ENCODE peak calls at places on chromosomes 16 and 17, in five cellular contexts. R is stomach, E is ascending aorta, D is spleen, B is uterus. M is an unnamed sample. For H3K36me3, the result is how much of the 10 kb centered on the place peaks cover.

GRCh38 chr17:77184474-77184873 is 43.7 kb downstream of the SEC14L1 start:
- DNase-seq in R (no peak), E (no peak), D (no peak), B (no peak), M (no peak)

GRCh38 chr17:80008383-80008840 is 27.3 kb downstream of the TBC1D16 start:
- DNase-seq in R (peak), E (no peak), D (peak), B (peak), M (peak)

GRCh38 chr17:2703606-2704005 is 8.0 kb downstream of the CLUH start:
- DNase-seq in R (no peak), E (no peak), D (no peak), B (no peak), M (no peak)

GRCh38 chr17:80599546-80600305 is 55.1 kb downstream of the RPTOR start:
- DNase-seq in R (no peak), E (no peak), D (no peak), B (no peak), M (no peak)

GRCh38 chr17:77592503-77592902 is 366.0 kb upstream of the TNRC6C start:
- DNase-seq in R (no peak), E (no peak), D (no peak), B (no peak), M (no peak)

GRCh38 chr17:34626141-34626681 is 46.8 kb downstream of the TMEM132E start:
- DNase-seq in R (no peak), E (no peak), D (no peak), B (no peak), M (no peak)

GRCh38 chr16:17412221-17412620 is 58.5 kb downstream of the XYLT1 start:
- DNase-seq in R (no peak), E (no peak), D (no peak), B (no peak), M (no peak)

GRCh38 chr16:87844374-87844733 is 25.0 kb downstream of the SLC7A5 start:
- DNase-seq in R (no peak), E (no peak), D (no peak), B (no peak), M (peak)

GRCh38 chr17:50151041-50151936 is 812 bp upstream of the PPP1R9B start:
- DNase-seq in R (peak), E (peak), D (peak), B (peak), M (peak)

GRCh38 chr17:78498848-78499247 is 78.3 kb downstream of the DNAH17 start:
- DNase-seq in R (no peak), E (no peak), D (no peak), B (no peak), M (no peak)

GRCh38 chr16:66324785-66325184 is 41.7 kb upstream of the CDH5 start:
- DNase-seq in R (no peak), E (no peak), D (no peak), B (no peak), M (no peak)

GRCh38 chr16:3740186-3740585 is 22.9 kb upstream of the TRAP1 start:
- DNase-seq in R (no peak), E (no peak), D (peak), B (no peak), M (no peak)

GRCh38 chr17:1967092-1967662 is 58.0 kb downstream of the RTN4RL1 start:
- DNase-seq in R (peak), E (no peak), D (no peak), B (no peak), M (no peak)

GRCh38 chr17:78375401-78376079 is 2.9 kb upstream of the PGS1 start:
- DNase-seq in R (no peak), E (peak), D (peak), B (no peak), M (peak)

GRCh38 chr16:22694887-22695382 is 119.0 kb upstream of the HS3ST2 start:
- DNase-seq in R (no peak), E (no peak), D (no peak), B (peak), M (peak)

GRCh38 chr17:75693500-75694481 is 26.7 kb downstream of the SAP30BP start:
- DNase-seq in R (no peak), E (peak), D (peak), B (peak), M (peak)

GRCh38 chr16:47323241-47323640 is 137.6 kb downstream of the ITFG1 start:
- DNase-seq in R (no peak), E (no peak), D (no peak), B (no peak), M (no peak)

GRCh38 chr17:44502598-44503079 is 567 bp downstream of the GPATCH8 start:
- DNase-seq in R (peak), E (no peak), D (peak), B (no peak), M (no peak)

GRCh38 chr16:9666834-9667480 is 515.3 kb downstream of the GRIN2A start:
- DNase-seq in R (no peak), E (no peak), D (no peak), B (no peak), M (no peak)

GRCh38 chr17:13076905-13077304 is 59.1 kb upstream of the ELAC2 start:
- DNase-seq in R (no peak), E (no peak), D (no peak), B (no peak), M (no peak)

GRCh38 chr16:51236583-51236982 is 85.5 kb upstream of the SALL1 start:
- DNase-seq in R (no peak), E (no peak), D (no peak), B (no peak), M (no peak)

GRCh38 chr17:73348018-73348823 is 36.4 kb upstream of the CDC42EP4 start:
- DNase-seq in R (no peak), E (no peak), D (no peak), B (no peak), M (no peak)

GRCh38 chr16:66478733-66479511 is 51.8 kb downstream of the BEAN1 start:
- DNase-seq in R (peak), E (no peak), D (peak), B (peak), M (peak)

GRCh38 chr17:63641678-63642077 is 19.5 kb downstream of the MAP3K3 start:
- DNase-seq in R (no peak), E (peak), D (no peak), B (no peak), M (no peak)

GRCh38 chr17:29179232-29180036 is 764 bp downstream of the MYO18A start:
- DNase-seq in R (peak), E (no peak), D (no peak), B (peak), M (peak)

GRCh38 chr16:66354321-66354854 is 12.1 kb upstream of the CDH5 start:
- DNase-seq in R (no peak), E (no peak), D (peak), B (no peak), M (no peak)

GRCh38 chr17:78986048-78986648 is 6.4 kb upstream of the LGALS3BP start:
- DNase-seq in R (peak), E (no peak), D (no peak), B (no peak), M (peak)

GRCh38 chr16:47144559-47144877 is 773 bp upstream of the NETO2 start:
- DNase-seq in R (no peak), E (no peak), D (no peak), B (no peak), M (no peak)

GRCh38 chr17:17156511-17156910 is 49.6 kb downstream of the PLD6 start:
- DNase-seq in R (no peak), E (no peak), D (no peak), B (no peak), M (no peak)

GRCh38 chr17:76515291-76515949 is 14.2 kb upstream of the RHBDF2 start:
- DNase-seq in R (peak), E (peak), D (peak), B (peak), M (peak)

GRCh38 chr16:46884513-46885293 is 541 bp downstream of the GPT2 start:
- DNase-seq in R (no peak), E (no peak), D (peak), B (no peak), M (no peak)

GRCh38 chr16:82460761-82461160 is 166.0 kb upstream of the CDH13 start:
- DNase-seq in R (no peak), E (no peak), D (no peak), B (no peak), M (no peak)

GRCh38 chr16:81797443-81797842 is 18.4 kb downstream of the PLCG2 start:
- DNase-seq in R (no peak), E (no peak), D (peak), B (no peak), M (no peak)

GRCh38 chr16:78562650-78563049 is 463.2 kb downstream of the WWOX start:
- DNase-seq in R (no peak), E (no peak), D (no peak), B (no peak), M (no peak)

GRCh38 chr16:35562919-35563318 is 2103.5 kb downstream of the TP53TG3F start:
- DNase-seq in R (no peak), E (no peak), D (no peak), B (no peak), M (no peak)

GRCh38 chr17:29048440-29049360 is 5.8 kb downstream of the PIPOX start:
- DNase-seq in R (no peak), E (no peak), D (no peak), B (no peak), M (no peak)

GRCh38 chr17:74369221-74369620 is 1.9 kb downstream of the GPR142 start:
- DNase-seq in R (peak), E (no peak), D (peak), B (no peak), M (peak)

GRCh38 chr16:23137256-23137655 is 12.0 kb downstream of the USP31 start:
- DNase-seq in R (no peak), E (no peak), D (no peak), B (no peak), M (no peak)

GRCh38 chr17:27523712-27524111 is 67.5 kb downstream of the KSR1 start:
- DNase-seq in R (no peak), E (no peak), D (no peak), B (no peak), M (no peak)

GRCh38 chr17:79243603-79243990 is 169.0 kb downstream of the ENGASE start:
- DNase-seq in R (no peak), E (no peak), D (no peak), B (no peak), M (no peak)

GRCh38 chr16:57000271-57001025 is 11.1 kb downstream of the NLRC5 start:
- DNase-seq in R (peak), E (peak), D (peak), B (peak), M (peak)
- H3K27ac ChIP-seq in R (peak), E (peak), D (peak), B (peak), M (peak)

GRCh38 chr17:47850692-47851573 is at the start of gene SP6:
- DNase-seq in R (peak), E (no peak), D (peak), B (peak), M (peak)
- TF ChIP-seq CTCF in R (no peak), E (peak), D (no peak), B (no peak), M (no peak)

GRCh38 chr16:74921051-74921450 is 63.9 kb downstream of the WDR59 start:
- DNase-seq in R (no peak), E (no peak), D (no peak), B (no peak), M (no peak)
- H3K36me3 ChIP-seq in R (half or more), E (half or more), D (under half), B (under half), M (half or more)

DNA sequence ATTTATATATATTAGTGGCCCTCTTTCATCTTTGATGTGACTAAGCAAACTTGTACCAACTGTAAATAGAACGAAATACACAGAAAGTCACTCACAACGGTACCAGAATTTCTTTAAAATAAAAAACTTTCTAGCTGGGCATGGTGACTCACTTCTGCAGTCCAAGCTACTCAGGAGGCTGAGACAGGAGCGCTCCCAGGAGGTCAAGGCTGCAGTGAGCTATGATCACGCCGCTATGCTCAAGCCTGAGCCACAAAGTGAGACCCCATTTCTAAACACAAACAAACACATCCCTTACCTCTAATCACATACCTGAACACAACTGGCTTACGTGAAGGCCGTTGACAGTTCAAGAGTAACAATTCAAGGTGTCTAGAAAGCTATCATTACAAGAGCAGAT is 29.7 kb downstream of the STAT5B start:
- DNase-seq in R (no peak), E (no peak), D (no peak), B (no peak), M (no peak)
- H3K27ac ChIP-seq in R (peak), E (peak), D (peak), B (peak), M (no peak)

M was measured in heart right ventricle.